ENCODE peak calls at places on chromosomes 7 and 10, in five cellular contexts. X is NB4; C is CD8-positive, alpha-beta T cell; Y is GM23338; A is foreskin keratinocyte. V is an unnamed sample.

GRCh38 chr7:26949319-26949718 is 84.9 kb upstream of the SKAP2 start:
- DNase-seq in X (no peak), C (no peak), Y (peak), A (no peak), V (no peak)

GRCh38 chr10:15719899-15720634 is at the start of gene ITGA8:
- DNase-seq in C (no peak), A (no peak), Y (peak), X (peak), V (no peak)

GRCh38 chr7:105920766-105921165 is 42.3 kb upstream of the CDHR3 start:
- DNase-seq in X (no peak), A (no peak), Y (no peak), C (no peak), V (no peak)

GRCh38 chr10:23314835-23315239 is 29.8 kb downstream of the C10orf67 start:
- DNase-seq in A (peak), C (no peak), Y (peak), X (peak), V (peak)

GRCh38 chr7:112255388-112255720 is 48.9 kb downstream of the ZNF277 start:
- DNase-seq in A (no peak), Y (no peak), X (no peak), C (no peak), V (no peak)

GRCh38 chr10:97109562-97109961 is 76.2 kb downstream of the SLIT1 start:
- DNase-seq in A (no peak), Y (no peak), C (no peak), X (no peak), V (no peak)

GRCh38 chr7:114934074-114934473 is 12.2 kb downstream of the MDFIC start:
- DNase-seq in X (no peak), Y (no peak), C (no peak), A (no peak), V (no peak)

GRCh38 chr7:80642871-80643270 is 4.4 kb downstream of the CD36 start:
- DNase-seq in X (peak), A (no peak), C (no peak), Y (no peak), V (no peak)

GRCh38 chr7:73892003-73892975 is 31.3 kb downstream of the TMEM270 start:
- DNase-seq in A (no peak), C (no peak), X (no peak), Y (no peak), V (no peak)

GRCh38 chr7:115600196-115600595 is 430.4 kb downstream of the TFEC start:
- DNase-seq in C (no peak), Y (no peak), A (no peak), X (no peak), V (no peak)

GRCh38 chr7:91182819-91183405 is 81.3 kb upstream of the FZD1 start:
- DNase-seq in Y (no peak), X (no peak), C (no peak), A (peak), V (peak)

GRCh38 chr7:2034291-2035201 is 198.2 kb downstream of the MAD1L1 start:
- DNase-seq in C (no peak), A (no peak), X (no peak), Y (no peak), V (no peak)

GRCh38 chr10:48279081-48279751 is 4.7 kb upstream of the FRMPD2 start:
- DNase-seq in C (peak), A (no peak), X (no peak), Y (no peak), V (no peak)

GRCh38 chr10:44888861-44889260 is 22.3 kb upstream of the TMEM72 start:
- DNase-seq in X (no peak), A (no peak), Y (no peak), C (no peak), V (no peak)

GRCh38 chr7:2044883-2045471 is 187.8 kb downstream of the MAD1L1 start:
- DNase-seq in A (no peak), C (no peak), X (no peak), Y (no peak), V (no peak)

DNA sequence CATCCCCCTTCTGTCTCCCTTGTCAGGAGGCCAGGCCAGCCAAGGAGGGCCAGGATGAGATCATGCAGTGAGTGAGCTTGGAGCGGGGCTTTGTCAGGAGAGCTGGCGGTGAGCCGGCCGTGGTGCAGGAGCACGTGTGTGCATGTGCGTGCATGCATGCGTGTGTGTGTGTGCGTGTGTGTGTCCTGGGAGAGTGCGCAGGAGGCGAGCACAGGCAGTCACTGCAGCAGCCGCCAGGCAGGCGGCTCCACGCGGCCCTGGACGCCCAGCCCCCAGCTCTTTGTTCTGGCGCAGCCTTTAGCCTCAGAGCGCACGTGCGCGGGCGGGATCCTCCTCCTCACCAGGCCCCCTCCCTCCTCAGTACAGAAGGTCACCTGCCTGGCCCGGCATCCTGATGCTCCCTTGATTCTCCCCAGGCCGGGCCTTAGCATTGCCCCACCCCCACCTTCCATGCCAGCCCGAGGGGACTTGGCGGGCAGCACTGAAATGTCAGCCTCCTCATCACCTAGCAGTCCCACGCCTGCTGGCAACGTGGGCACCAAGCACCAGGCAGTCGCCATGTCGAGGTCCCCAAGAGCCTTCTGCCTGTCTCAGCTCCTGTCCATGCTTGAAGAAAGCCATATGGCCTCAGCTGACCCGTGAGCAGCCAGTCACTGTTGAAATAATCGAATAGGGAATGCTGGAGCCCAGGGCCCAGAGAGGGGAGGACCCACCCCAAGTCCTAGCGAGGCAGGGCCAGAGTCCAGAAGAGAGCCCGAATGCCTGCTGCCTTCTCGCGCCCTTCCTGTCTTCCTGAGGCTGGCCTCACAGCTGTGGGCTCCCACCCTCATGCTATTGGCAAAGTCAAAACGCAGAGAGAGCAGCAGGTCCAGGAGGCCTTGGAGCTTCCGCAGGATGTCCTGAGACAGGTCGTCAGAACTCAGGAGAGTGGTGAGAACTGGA is 125.9 kb upstream of the PPIF start:
- DNase-seq in C (no peak), Y (peak), A (peak), X (no peak), V (no peak)
- TF ChIP-seq CTCF in C (no peak), Y (no peak), A (peak), X (no peak), V (no peak)

GRCh38 chr7:22338411-22338810 is 18.5 kb downstream of the RAPGEF5 start:
- DNase-seq in X (no peak), A (no peak), Y (peak), C (no peak), V (no peak)
- TF ChIP-seq CTCF in X (no peak), A (no peak), Y (no peak), C (no peak), V (no peak)

DNA sequence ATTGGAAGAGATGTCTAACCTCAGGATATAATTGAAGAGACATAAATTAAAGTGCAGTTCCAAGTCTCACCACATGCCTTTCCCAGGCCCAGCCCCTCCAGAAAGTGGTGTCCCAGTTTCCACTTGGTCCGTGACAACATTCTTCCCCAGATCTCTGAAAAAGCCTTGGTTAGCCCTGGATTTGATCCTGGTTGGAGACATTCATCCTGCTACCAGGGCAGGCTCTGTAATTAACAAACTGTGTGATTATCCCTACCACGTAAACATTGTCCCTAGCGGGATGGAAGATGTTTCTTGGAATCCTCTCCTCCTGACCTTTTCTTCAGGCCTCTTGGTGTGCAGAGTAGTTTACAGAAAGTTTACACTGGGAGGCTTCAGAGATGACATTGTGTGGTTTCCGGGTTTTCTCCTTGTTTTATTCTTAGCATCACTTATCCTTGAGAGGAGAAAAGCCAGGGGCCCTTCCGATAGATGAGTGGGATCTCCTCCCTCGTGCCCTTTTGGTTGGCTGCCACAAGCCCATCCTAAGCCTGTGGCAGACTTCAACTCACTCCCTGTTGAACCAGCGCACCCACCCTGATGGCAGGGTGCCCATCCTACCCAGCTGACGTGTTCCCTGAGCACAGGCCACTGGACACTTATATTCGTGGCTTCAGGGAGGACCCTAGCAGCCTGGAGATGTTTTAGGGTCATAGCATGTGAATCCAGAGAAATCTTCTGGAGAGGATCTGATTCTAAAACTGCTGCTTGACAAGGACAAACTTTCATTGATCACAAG is 83.9 kb downstream of the COL13A1 start:
- DNase-seq in X (no peak), Y (peak), A (no peak), C (no peak), V (peak)
- TF ChIP-seq CTCF in X (peak), Y (no peak), A (peak), C (no peak), V (peak)

DNA sequence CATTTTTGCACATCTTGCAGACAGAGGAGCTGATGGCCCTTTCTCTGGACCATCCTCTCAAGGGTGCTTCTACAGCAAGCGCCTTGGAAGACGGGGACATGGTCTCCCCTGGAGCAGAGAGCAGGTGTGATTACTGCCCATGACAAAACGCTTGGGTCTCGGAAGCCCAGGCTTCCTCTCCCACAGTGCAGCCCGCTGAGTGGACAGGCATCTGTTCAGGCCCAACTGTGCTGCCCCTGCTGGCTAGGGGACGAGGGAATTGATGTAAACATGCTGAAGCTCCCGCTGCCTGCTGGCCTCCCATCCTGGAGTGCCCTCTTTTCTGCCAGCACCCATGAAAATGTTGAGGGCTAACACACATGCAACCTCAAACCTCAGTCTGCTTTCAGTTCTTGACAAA is 14.3 kb downstream of the IL15RA start:
- DNase-seq in C (no peak), A (no peak), Y (no peak), X (no peak), V (no peak)
- TF ChIP-seq CTCF in C (no peak), A (no peak), Y (peak), X (no peak), V (no peak)

GRCh38 chr10:70738425-70739121 is 46.6 kb downstream of the TBATA start:
- DNase-seq in X (no peak), C (no peak), Y (no peak), A (no peak), V (no peak)
- TF ChIP-seq CTCF in X (peak), C (no peak), Y (no peak), A (no peak), V (no peak)

DNA sequence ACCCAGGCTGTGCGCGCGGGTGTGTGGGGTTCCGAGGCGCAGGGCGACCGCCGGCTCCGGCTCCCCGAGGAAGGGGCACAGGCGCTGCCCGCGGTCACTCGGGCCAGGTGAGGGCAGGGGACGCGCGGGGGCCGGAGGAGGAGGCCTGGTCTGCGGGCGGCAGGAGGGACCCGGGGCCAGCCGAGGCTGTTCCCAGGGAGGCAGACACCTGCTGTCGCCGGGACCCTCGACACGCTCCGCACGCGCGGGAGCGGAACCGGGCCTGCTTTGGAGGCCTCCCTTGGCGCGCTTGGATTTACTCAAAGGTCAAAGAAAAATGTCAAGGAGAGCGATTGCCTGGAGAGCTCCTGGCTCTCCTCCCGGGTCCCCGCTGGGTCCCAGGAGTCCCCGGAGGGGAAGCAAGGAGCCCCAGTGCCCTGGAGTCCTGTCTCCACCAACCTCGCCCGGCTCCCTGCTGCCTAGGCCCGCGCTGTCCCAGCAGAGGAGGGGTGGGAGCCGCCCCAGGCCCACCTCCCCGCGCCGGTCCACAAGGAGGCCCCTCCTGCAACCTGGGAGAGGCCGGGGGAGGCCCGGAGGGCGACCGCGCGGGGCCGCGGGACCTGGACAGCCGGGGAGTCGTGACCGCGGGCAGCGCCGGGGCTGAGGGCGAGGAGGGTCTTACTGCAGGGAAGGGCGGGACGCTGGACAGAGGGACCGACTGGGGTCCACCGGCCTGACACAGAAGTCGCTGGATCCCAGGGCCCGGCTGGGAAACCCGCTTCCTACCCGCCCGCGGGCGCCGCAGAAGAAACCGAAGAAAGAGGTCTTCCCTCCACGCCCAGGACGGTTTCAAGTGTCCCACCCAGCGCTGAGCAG is 348.9 kb downstream of the DNAJB6 start:
- DNase-seq in C (no peak), A (no peak), Y (no peak), X (no peak), V (no peak)
- TF ChIP-seq CTCF in C (no peak), A (no peak), Y (no peak), X (no peak), V (no peak)

GRCh38 chr10:131964298-131964697 is 17.4 kb downstream of the BNIP3 start:
- DNase-seq in A (no peak), Y (no peak), C (no peak), X (peak), V (no peak)

GRCh38 chr10:131961777-131962450 is 19.8 kb downstream of the BNIP3 start:
- DNase-seq in X (peak), A (no peak), Y (no peak), C (no peak), V (no peak)

GRCh38 chr10:131961047-131961776 is 20.5 kb downstream of the BNIP3 start:
- DNase-seq in A (no peak), Y (no peak), X (no peak), C (no peak), V (no peak)

GRCh38 chr10:131963350-131963749 is 18.4 kb downstream of the BNIP3 start:
- DNase-seq in X (peak), A (no peak), Y (no peak), C (no peak), V (no peak)

DNA sequence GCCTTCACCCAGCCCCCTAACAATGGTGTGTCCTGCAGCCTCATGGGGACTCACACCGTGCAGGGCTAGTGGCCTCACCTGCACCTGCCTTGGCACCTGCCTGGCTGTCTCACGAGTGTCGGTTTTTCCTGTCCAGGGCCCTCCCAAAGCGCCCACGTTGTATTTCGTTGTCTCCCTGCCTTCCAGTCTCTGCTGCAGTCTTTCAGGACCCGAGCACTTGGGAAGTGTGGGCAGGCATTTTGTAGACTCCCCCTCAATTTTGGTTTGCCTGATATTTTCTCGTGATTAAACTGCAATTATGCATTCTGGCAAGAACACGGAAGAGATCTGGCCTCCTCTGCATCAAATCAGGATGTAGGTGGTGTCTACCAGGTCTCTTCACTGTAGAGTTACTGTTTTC is 17.9 kb downstream of the BNIP3 start:
- DNase-seq in Y (no peak), A (no peak), C (no peak), X (peak), V (no peak)
- TF ChIP-seq CTCF in Y (no peak), A (no peak), C (no peak), X (no peak), V (no peak)

GRCh38 chr10:102814456-102814871 is 22.7 kb downstream of the CYP17A1 start:
- DNase-seq in C (no peak), Y (no peak), A (no peak), X (peak), V (no peak)
- TF ChIP-seq CTCF in C (no peak), Y (no peak), A (no peak), X (no peak), V (no peak)

V was measured in RWPE1.